ENCODE peak calls at places on chromosome 7, in eight cellular contexts. V, K, R, N, D, X, F and U are unnamed samples.

GRCh38 chr7:93150200-93150835 is 2.1 kb upstream of the SAMD9L start:
- DNase-seq in V (no peak), K (no peak), R (peak; percentile 7), N (no peak), D (no peak), X (peak; percentile 73), F (no peak), U (no peak)

GRCh38 chr7:47482013-47482761 is 99.7 kb downstream of the TNS3 start:
- DNase-seq in V (peak; percentile 64), K (no peak), R (peak; percentile 86), N (no peak), D (peak; percentile 76), X (peak; percentile 98), F (no peak), U (no peak)

GRCh38 chr7:127609297-127609696 is 8.6 kb downstream of the PAX4 start:
- DNase-seq in V (no peak), K (no peak), R (no peak), N (no peak), D (no peak), X (no peak), F (no peak), U (no peak)

GRCh38 chr7:158555034-158555520 is 32.5 kb downstream of the PTPRN2 start:
- DNase-seq in V (no peak), K (no peak), R (no peak), N (no peak), D (no peak), X (no peak), F (no peak), U (no peak)

GRCh38 chr7:117051808-117052207 is 98.5 kb downstream of the ST7 start:
- DNase-seq in V (no peak), K (no peak), R (no peak), N (no peak), D (no peak), X (no peak), F (no peak), U (no peak)

GRCh38 chr7:51288896-51289607 is 27.6 kb downstream of the COBL start:
- DNase-seq in V (no peak), K (no peak), R (no peak), N (no peak), D (no peak), X (no peak), F (no peak), U (no peak)

GRCh38 chr7:157347217-157347904 is 10.6 kb downstream of the DNAJB6 start:
- DNase-seq in V (peak; percentile 80), K (no peak), R (peak; percentile 72), N (no peak), D (peak; percentile 77), X (peak; percentile 85), F (no peak), U (peak; percentile 29)

GRCh38 chr7:129517931-129518330 is 15.6 kb downstream of the SMKR1 start:
- DNase-seq in V (no peak), K (no peak), R (no peak), N (no peak), D (no peak), X (no peak), F (no peak), U (no peak)

GRCh38 chr7:129122751-129123516 is 21.6 kb upstream of the TSPAN33 start:
- DNase-seq in V (no peak), K (no peak), R (no peak), N (no peak), D (no peak), X (peak; percentile 21), F (no peak), U (no peak)

GRCh38 chr7:110027385-110027784 is 1063.5 kb upstream of the LRRN3 start:
- DNase-seq in V (no peak), K (no peak), R (no peak), N (no peak), D (no peak), X (peak; percentile 2), F (no peak), U (no peak)

GRCh38 chr7:55489552-55489951 is 82.8 kb downstream of the VOPP1 start:
- DNase-seq in V (no peak), K (no peak), R (no peak), N (no peak), D (no peak), X (no peak), F (no peak), U (no peak)

GRCh38 chr7:133645870-133646492 is 393.1 kb downstream of the EXOC4 start:
- DNase-seq in V (no peak), K (no peak), R (peak; percentile 42), N (no peak), D (no peak), X (peak; percentile 49), F (no peak), U (no peak)